ENCODE peak calls at places on chromosome 22, in six cellular contexts. Q is stomach, V is NB4, T is H54, Y is prostate gland, J is lower leg skin. N is an unnamed sample.
A peak's percentile ranks its signal among the peaks of the same experiment; 100 is the strongest.

GRCh38 chr22:48488611-48489456 is 1338.8 kb downstream of the BRD1 start:
- DNase-seq in V (no peak), Y (no peak), Q (no peak), T (no peak), J (no peak), N (no peak)

GRCh38 chr22:41048791-41049717 is 43.3 kb upstream of the EP300 start:
- DNase-seq in V (no peak), Q (peak; percentile 34), Y (peak; percentile 36), J (peak; percentile 34), T (no peak), N (peak; percentile 56)

GRCh38 chr22:48719978-48720661 is 1107.6 kb downstream of the BRD1 start:
- DNase-seq in J (no peak), Q (no peak), T (no peak), V (peak; percentile 33), Y (no peak), N (no peak)

GRCh38 chr22:42964994-42965699 is 49.8 kb downstream of the PACSIN2 start:
- DNase-seq in T (no peak), Q (no peak), J (no peak), V (no peak), Y (no peak), N (no peak)

GRCh38 chr22:30541979-30542810 is 4.3 kb downstream of the SEC14L6 start:
- DNase-seq in Q (peak; percentile 28), T (no peak), Y (no peak), J (no peak), V (no peak), N (no peak)

GRCh38 chr22:49097966-49098365 is 729.7 kb downstream of the BRD1 start:
- DNase-seq in V (no peak), Q (no peak), J (peak; percentile 23), Y (no peak), T (no peak), N (no peak)

GRCh38 chr22:27105142-27106025 is 448.0 kb downstream of the MIAT start:
- DNase-seq in J (peak; percentile 85), Q (peak; percentile 31), Y (no peak), V (no peak), T (peak; percentile 23), N (peak; percentile 46)

GRCh38 chr22:41862530-41863266 is 29.8 kb downstream of the SREBF2 start:
- DNase-seq in Q (no peak), Y (no peak), T (no peak), J (no peak), V (peak; percentile 23), N (no peak)

GRCh38 chr22:17845790-17846189 is 71.5 kb upstream of the BID start:
- DNase-seq in Q (no peak), V (no peak), Y (no peak), T (no peak), J (no peak), N (no peak)

GRCh38 chr22:49290286-49290685 is 537.4 kb downstream of the BRD1 start:
- DNase-seq in T (no peak), V (no peak), J (no peak), Y (no peak), Q (no peak), N (no peak)

GRCh38 chr22:40414838-40415505 is 44.6 kb downstream of the SGSM3 start:
- DNase-seq in Q (no peak), T (no peak), V (no peak), Y (no peak), J (no peak), N (peak; percentile 68)

GRCh38 chr22:44455151-44455962 is 42.7 kb downstream of the RTL6 start:
- DNase-seq in J (no peak), T (no peak), V (no peak), Q (peak; percentile 27), Y (no peak), N (peak; percentile 35)

GRCh38 chr22:43152355-43153071 is 1.2 kb downstream of the TSPO start:
- DNase-seq in T (peak; percentile 65), J (peak; percentile 82), V (peak; percentile 58), Y (peak; percentile 80), Q (peak; percentile 93), N (peak; percentile 88)

GRCh38 chr22:24521791-24522245 is 26.7 kb downstream of the UPB1 start:
- DNase-seq in Y (peak; percentile 72), Q (peak; percentile 76), T (peak; percentile 50), J (no peak), V (peak; percentile 76), N (peak; percentile 68)

GRCh38 chr22:45696227-45696626 is 24.6 kb downstream of the ATXN10 start:
- DNase-seq in Y (no peak), Q (no peak), T (no peak), J (no peak), V (peak; percentile 17), N (no peak)

GRCh38 chr22:45420011-45420410 is 6.5 kb downstream of the RIBC2 start:
- DNase-seq in T (no peak), Y (no peak), J (no peak), V (no peak), Q (no peak), N (no peak)

GRCh38 chr22:42262964-42263363 is 7.5 kb downstream of the TCF20 start:
- DNase-seq in Q (no peak), V (no peak), Y (no peak), T (no peak), J (no peak), N (no peak)

GRCh38 chr22:24106385-24107381 is 74.6 kb upstream of the SUSD2 start:
- DNase-seq in V (peak; percentile 41), Q (no peak), Y (no peak), T (no peak), J (no peak), N (peak; percentile 28)

GRCh38 chr22:38733329-38734202 is 22.2 kb downstream of the SUN2 start:
- DNase-seq in V (peak; percentile 39), Y (peak; percentile 67), Q (peak; percentile 77), J (no peak), T (no peak), N (peak; percentile 70)
- TF ChIP-seq POLR2A in V (no peak), Y (no peak), Q (no peak), J (no peak), T (no peak), N (no peak)

GRCh38 chr22:22069450-22070370 is 87.1 kb upstream of the TOP3B start:
- DNase-seq in J (no peak), Y (no peak), Q (no peak), T (no peak), V (no peak), N (no peak)

GRCh38 chr22:22071455-22071854 is 88.9 kb upstream of the TOP3B start:
- DNase-seq in Q (no peak), V (no peak), T (no peak), J (no peak), Y (no peak), N (no peak)

GRCh38 chr22:22072169-22072836 is 89.7 kb upstream of the TOP3B start:
- DNase-seq in J (no peak), Y (no peak), T (no peak), V (no peak), Q (no peak), N (no peak)

GRCh38 chr22:22068657-22069056 is 86.1 kb upstream of the TOP3B start:
- DNase-seq in J (no peak), T (no peak), Q (no peak), Y (no peak), V (no peak), N (no peak)

GRCh38 chr22:22070371-22070824 is 87.8 kb upstream of the TOP3B start:
- DNase-seq in V (peak; percentile 25), J (no peak), Q (no peak), T (no peak), Y (no peak), N (no peak)
- TF ChIP-seq POLR2A in V (no peak), J (no peak), Q (no peak), T (no peak), Y (no peak), N (no peak)

GRCh38 chr22:50620861-50621490 is 7.0 kb downstream of the ARSA start:
- DNase-seq in V (peak; percentile 31), Q (no peak), T (no peak), Y (no peak), J (no peak), N (peak; percentile 45)

GRCh38 chr22:50624347-50625130 is 3.4 kb downstream of the ARSA start:
- DNase-seq in T (no peak), V (no peak), Q (no peak), Y (no peak), J (no peak), N (peak; percentile 7)

GRCh38 chr22:50621948-50622722 is 5.8 kb downstream of the ARSA start:
- DNase-seq in J (no peak), T (no peak), V (peak; percentile 36), Q (peak; percentile 63), Y (peak; percentile 40), N (peak; percentile 65)

GRCh38 chr22:50622723-50623327 is 5.1 kb downstream of the ARSA start:
- DNase-seq in V (no peak), J (no peak), Y (peak; percentile 69), T (no peak), Q (peak; percentile 92), N (peak; percentile 93)

GRCh38 chr22:50621491-50621880 is 6.5 kb downstream of the ARSA start:
- DNase-seq in J (no peak), Q (no peak), Y (no peak), V (peak; percentile 73), T (no peak), N (peak; percentile 44)
- TF ChIP-seq POLR2A in J (no peak), Q (no peak), Y (no peak), V (no peak), T (no peak), N (peak; percentile 18)

GRCh38 chr22:19931514-19931913 is 10.1 kb upstream of the COMT start:
- DNase-seq in V (no peak), Q (no peak), T (no peak), Y (no peak), J (no peak), N (no peak)

GRCh38 chr22:19930537-19931486 is 10.8 kb upstream of the COMT start:
- DNase-seq in Y (no peak), T (no peak), Q (no peak), V (no peak), J (no peak), N (no peak)

GRCh38 chr22:19936513-19936912 is 5.1 kb upstream of the COMT start:
- DNase-seq in Y (no peak), T (no peak), Q (no peak), V (no peak), J (no peak), N (no peak)

GRCh38 chr22:19932367-19933206 is 9.0 kb upstream of the COMT start:
- DNase-seq in T (no peak), V (no peak), Q (peak; percentile 74), Y (no peak), J (peak; percentile 41), N (no peak)

DNA sequence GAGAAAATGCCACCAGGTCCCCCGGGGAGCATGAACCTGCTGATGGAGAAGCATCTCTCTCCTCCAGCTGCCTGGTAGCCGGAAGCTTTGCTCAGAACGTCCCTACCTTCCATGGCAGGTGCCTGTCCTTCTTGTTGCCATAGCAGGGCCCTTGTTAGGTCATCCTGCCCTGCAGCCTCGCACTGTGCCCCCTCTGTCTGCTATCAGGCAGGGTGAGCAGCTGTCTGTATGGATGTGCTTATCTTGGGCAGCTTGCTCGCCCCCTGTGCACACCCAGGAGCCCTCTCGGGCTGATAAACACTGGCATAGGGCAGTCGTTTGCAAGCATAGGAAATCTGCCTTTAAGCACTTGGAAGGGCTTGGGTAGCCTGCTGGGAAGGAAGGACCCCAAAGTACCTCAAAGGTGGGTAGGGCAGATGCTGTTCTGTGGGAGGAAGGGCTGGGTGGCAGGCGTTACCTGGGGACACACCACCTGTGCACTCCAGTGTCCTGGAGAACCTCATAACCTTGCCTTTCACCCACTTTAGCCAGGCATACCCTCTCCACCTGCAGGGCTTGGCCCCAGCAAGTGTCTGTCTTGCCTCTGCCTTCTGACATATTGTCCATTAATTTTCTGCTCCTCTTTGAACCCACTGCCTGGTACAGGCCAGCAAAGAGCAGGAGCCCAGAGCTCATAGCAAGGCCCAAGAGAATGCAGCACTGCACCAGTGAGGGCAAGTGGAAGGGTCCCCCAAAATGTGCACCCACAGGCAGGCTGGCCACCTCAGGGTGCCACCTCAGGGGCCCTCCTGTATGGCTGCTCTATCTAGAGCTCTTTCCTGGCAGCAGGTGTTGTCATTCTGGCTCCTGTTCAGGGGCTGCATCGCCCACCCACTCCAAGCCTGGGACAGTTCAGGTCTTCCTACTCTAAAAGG is 8.0 kb upstream of the COMT start:
- DNase-seq in T (no peak), V (no peak), Q (no peak), Y (no peak), J (no peak), N (no peak)
- TF ChIP-seq POLR2A in T (no peak), V (no peak), Q (no peak), Y (no peak), J (no peak), N (no peak)

N was measured in transverse colon.